ENCODE peak calls at places on chromosomes 2 and 18, in six cellular contexts. One of them, this sample, is unnamed.

GRCh38 chr2:230356084-230356483 is 29.1 kb downstream of the SP140L start:
- DNase-seq in fibroblast of the aortic adventitia: peak
- DNase-seq in HL-60: no peak
- DNase-seq in AG10803: peak
- DNase-seq in dorsolateral prefrontal cortex: no peak
- DNase-seq in left ventricle myocardium inferior: no peak
- DNase-seq in this sample: peak

GRCh38 chr2:182824759-182825143 is 41.7 kb downstream of the FRZB start:
- DNase-seq in fibroblast of the aortic adventitia: no peak
- DNase-seq in HL-60: no peak
- DNase-seq in AG10803: no peak
- DNase-seq in dorsolateral prefrontal cortex: no peak
- DNase-seq in left ventricle myocardium inferior: no peak
- DNase-seq in this sample: no peak

GRCh38 chr2:53877556-53877955 is 17.8 kb upstream of the GPR75 start:
- DNase-seq in fibroblast of the aortic adventitia: peak
- DNase-seq in HL-60: no peak
- DNase-seq in AG10803: peak
- DNase-seq in dorsolateral prefrontal cortex: no peak
- DNase-seq in left ventricle myocardium inferior: no peak
- DNase-seq in this sample: peak

GRCh38 chr18:67300498-67300897 is 216.0 kb downstream of the DSEL start:
- DNase-seq in fibroblast of the aortic adventitia: no peak
- DNase-seq in HL-60: no peak
- DNase-seq in AG10803: no peak
- DNase-seq in dorsolateral prefrontal cortex: no peak
- DNase-seq in left ventricle myocardium inferior: no peak
- DNase-seq in this sample: no peak

GRCh38 chr2:205680067-205680466 is 2.2 kb upstream of the NRP2 start:
- DNase-seq in fibroblast of the aortic adventitia: peak
- DNase-seq in HL-60: peak
- DNase-seq in AG10803: peak
- DNase-seq in dorsolateral prefrontal cortex: no peak
- DNase-seq in left ventricle myocardium inferior: no peak
- DNase-seq in this sample: peak

GRCh38 chr2:5111581-5111980 is 580.6 kb upstream of the SOX11 start:
- DNase-seq in fibroblast of the aortic adventitia: no peak
- DNase-seq in HL-60: no peak
- DNase-seq in AG10803: no peak
- DNase-seq in dorsolateral prefrontal cortex: no peak
- DNase-seq in left ventricle myocardium inferior: no peak
- DNase-seq in this sample: no peak

GRCh38 chr2:196587739-196588138 is 51.8 kb upstream of the CCDC150 start:
- DNase-seq in fibroblast of the aortic adventitia: no peak
- DNase-seq in HL-60: no peak
- DNase-seq in AG10803: no peak
- DNase-seq in dorsolateral prefrontal cortex: no peak
- DNase-seq in left ventricle myocardium inferior: no peak
- DNase-seq in this sample: no peak

GRCh38 chr18:26458526-26459232 is 89.7 kb downstream of the KCTD1 start:
- DNase-seq in fibroblast of the aortic adventitia: peak
- DNase-seq in HL-60: peak
- DNase-seq in AG10803: peak
- DNase-seq in dorsolateral prefrontal cortex: no peak
- DNase-seq in left ventricle myocardium inferior: no peak
- DNase-seq in this sample: peak

DNA sequence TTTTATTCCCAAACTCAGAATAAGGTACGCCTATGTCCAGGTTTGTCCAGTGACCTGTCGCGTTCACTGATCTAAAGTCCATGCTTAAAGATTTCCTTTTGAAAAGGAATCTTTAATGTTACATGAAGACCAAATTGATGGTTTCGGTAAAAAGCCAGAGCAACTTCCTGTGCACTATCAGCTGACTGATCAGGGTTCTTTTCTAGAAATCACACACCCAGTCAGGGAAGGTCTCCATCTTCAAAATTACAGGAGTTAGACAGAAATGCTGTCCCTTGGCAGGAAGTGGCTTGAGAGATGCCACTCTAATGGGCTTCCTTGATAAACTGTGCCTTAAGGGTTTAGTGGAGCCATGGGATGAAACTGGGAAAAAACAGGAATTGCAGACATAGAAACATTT is 14.7 kb upstream of the ARHGAP25 start:
- DNase-seq in fibroblast of the aortic adventitia: no peak
- DNase-seq in HL-60: no peak
- DNase-seq in AG10803: no peak
- DNase-seq in dorsolateral prefrontal cortex: no peak
- DNase-seq in left ventricle myocardium inferior: no peak
- DNase-seq in this sample: no peak
- H3K4me3 ChIP-seq in fibroblast of the aortic adventitia: no peak
- H3K4me3 ChIP-seq in HL-60: no peak
- H3K4me3 ChIP-seq in AG10803: no peak
- H3K4me3 ChIP-seq in dorsolateral prefrontal cortex: no peak
- H3K4me3 ChIP-seq in left ventricle myocardium inferior: no peak
- H3K4me3 ChIP-seq in this sample: no peak

GRCh38 chr2:28662044-28662443 is 89.6 kb upstream of the PPP1CB start:
- DNase-seq in fibroblast of the aortic adventitia: peak
- DNase-seq in HL-60: no peak
- DNase-seq in AG10803: no peak
- DNase-seq in dorsolateral prefrontal cortex: no peak
- DNase-seq in left ventricle myocardium inferior: no peak
- DNase-seq in this sample: no peak

GRCh38 chr2:28662468-28663095 is 89.0 kb upstream of the PPP1CB start:
- DNase-seq in fibroblast of the aortic adventitia: peak
- DNase-seq in HL-60: no peak
- DNase-seq in AG10803: peak
- DNase-seq in dorsolateral prefrontal cortex: no peak
- DNase-seq in left ventricle myocardium inferior: no peak
- DNase-seq in this sample: peak

GRCh38 chr2:28661589-28662001 is 90.0 kb upstream of the PPP1CB start:
- DNase-seq in fibroblast of the aortic adventitia: peak
- DNase-seq in HL-60: no peak
- DNase-seq in AG10803: peak
- DNase-seq in dorsolateral prefrontal cortex: no peak
- DNase-seq in left ventricle myocardium inferior: peak
- DNase-seq in this sample: peak

GRCh38 chr2:28664120-28664842 is 87.3 kb upstream of the PPP1CB start:
- DNase-seq in fibroblast of the aortic adventitia: peak
- DNase-seq in HL-60: no peak
- DNase-seq in AG10803: no peak
- DNase-seq in dorsolateral prefrontal cortex: no peak
- DNase-seq in left ventricle myocardium inferior: peak
- DNase-seq in this sample: peak

DNA sequence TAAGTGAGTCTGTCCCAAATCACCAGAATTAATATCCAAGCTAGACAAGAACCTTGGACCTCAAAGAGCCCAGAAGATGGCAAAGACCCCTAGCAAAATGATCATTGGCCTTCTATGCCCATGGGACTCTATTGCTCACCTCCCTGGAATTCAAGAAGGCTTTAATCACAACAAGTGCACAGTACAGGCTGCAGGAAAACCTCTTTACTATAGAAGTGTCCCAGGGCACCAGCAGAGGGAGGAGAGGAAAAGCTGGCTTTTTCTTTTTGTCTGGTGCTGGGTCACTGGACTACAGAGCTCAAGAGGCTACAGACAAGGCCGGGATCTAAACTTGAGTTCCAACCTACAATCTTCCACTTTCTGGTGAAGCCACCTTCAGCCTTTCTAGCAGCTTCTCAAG is 88.3 kb upstream of the PPP1CB start:
- DNase-seq in fibroblast of the aortic adventitia: peak
- DNase-seq in HL-60: no peak
- DNase-seq in AG10803: peak
- DNase-seq in dorsolateral prefrontal cortex: no peak
- DNase-seq in left ventricle myocardium inferior: no peak
- DNase-seq in this sample: peak
- TF ChIP-seq CTCF in fibroblast of the aortic adventitia: peak
- TF ChIP-seq CTCF in HL-60: no peak
- TF ChIP-seq CTCF in AG10803: peak
- TF ChIP-seq CTCF in dorsolateral prefrontal cortex: no peak
- TF ChIP-seq CTCF in left ventricle myocardium inferior: peak
- TF ChIP-seq CTCF in this sample: peak

GRCh38 chr2:113275556-113276215 is 3.0 kb downstream of the PAX8 start:
- DNase-seq in fibroblast of the aortic adventitia: no peak
- DNase-seq in HL-60: no peak
- DNase-seq in AG10803: no peak
- DNase-seq in dorsolateral prefrontal cortex: no peak
- DNase-seq in left ventricle myocardium inferior: no peak
- DNase-seq in this sample: no peak
- H3K4me3 ChIP-seq in fibroblast of the aortic adventitia: no peak
- H3K4me3 ChIP-seq in HL-60: no peak
- H3K4me3 ChIP-seq in AG10803: no peak
- H3K4me3 ChIP-seq in dorsolateral prefrontal cortex: no peak
- H3K4me3 ChIP-seq in left ventricle myocardium inferior: no peak
- H3K4me3 ChIP-seq in this sample: no peak

GRCh38 chr2:73233154-73233931 is at the start of gene PRADC1:
- DNase-seq in fibroblast of the aortic adventitia: peak
- DNase-seq in HL-60: peak
- DNase-seq in AG10803: peak
- DNase-seq in dorsolateral prefrontal cortex: peak
- DNase-seq in left ventricle myocardium inferior: peak
- DNase-seq in this sample: peak
- TF ChIP-seq CTCF in fibroblast of the aortic adventitia: no peak
- TF ChIP-seq CTCF in HL-60: no peak
- TF ChIP-seq CTCF in AG10803: no peak
- TF ChIP-seq CTCF in dorsolateral prefrontal cortex: no peak
- TF ChIP-seq CTCF in left ventricle myocardium inferior: no peak
- TF ChIP-seq CTCF in this sample: no peak

GRCh38 chr18:22630980-22631379 is 213.3 kb upstream of the CTAGE1 start:
- DNase-seq in fibroblast of the aortic adventitia: no peak
- DNase-seq in HL-60: no peak
- DNase-seq in AG10803: no peak
- DNase-seq in dorsolateral prefrontal cortex: no peak
- DNase-seq in left ventricle myocardium inferior: no peak
- DNase-seq in this sample: no peak

GRCh38 chr18:22637787-22638186 is 220.1 kb upstream of the CTAGE1 start:
- DNase-seq in fibroblast of the aortic adventitia: peak
- DNase-seq in HL-60: no peak
- DNase-seq in AG10803: peak
- DNase-seq in dorsolateral prefrontal cortex: no peak
- DNase-seq in left ventricle myocardium inferior: no peak
- DNase-seq in this sample: peak

GRCh38 chr18:22639026-22639463 is 221.3 kb upstream of the CTAGE1 start:
- DNase-seq in fibroblast of the aortic adventitia: peak
- DNase-seq in HL-60: no peak
- DNase-seq in AG10803: peak
- DNase-seq in dorsolateral prefrontal cortex: no peak
- DNase-seq in left ventricle myocardium inferior: no peak
- DNase-seq in this sample: peak

GRCh38 chr18:22632191-22632590 is 214.5 kb upstream of the CTAGE1 start:
- DNase-seq in fibroblast of the aortic adventitia: no peak
- DNase-seq in HL-60: no peak
- DNase-seq in AG10803: no peak
- DNase-seq in dorsolateral prefrontal cortex: no peak
- DNase-seq in left ventricle myocardium inferior: no peak
- DNase-seq in this sample: no peak

GRCh38 chr18:22634464-22634863 is 216.7 kb upstream of the CTAGE1 start:
- DNase-seq in fibroblast of the aortic adventitia: no peak
- DNase-seq in HL-60: no peak
- DNase-seq in AG10803: no peak
- DNase-seq in dorsolateral prefrontal cortex: no peak
- DNase-seq in left ventricle myocardium inferior: no peak
- DNase-seq in this sample: no peak
- H3K4me3 ChIP-seq in fibroblast of the aortic adventitia: no peak
- H3K4me3 ChIP-seq in HL-60: no peak
- H3K4me3 ChIP-seq in AG10803: no peak
- H3K4me3 ChIP-seq in dorsolateral prefrontal cortex: no peak
- H3K4me3 ChIP-seq in left ventricle myocardium inferior: no peak
- H3K4me3 ChIP-seq in this sample: no peak

GRCh38 chr2:22124003-22124402 is 1000.2 kb downstream of the TDRD15 start:
- DNase-seq in fibroblast of the aortic adventitia: no peak
- DNase-seq in HL-60: no peak
- DNase-seq in AG10803: no peak
- DNase-seq in dorsolateral prefrontal cortex: no peak
- DNase-seq in left ventricle myocardium inferior: no peak
- DNase-seq in this sample: no peak
- TF ChIP-seq CTCF in fibroblast of the aortic adventitia: no peak
- TF ChIP-seq CTCF in HL-60: no peak
- TF ChIP-seq CTCF in AG10803: no peak
- TF ChIP-seq CTCF in dorsolateral prefrontal cortex: no peak
- TF ChIP-seq CTCF in left ventricle myocardium inferior: no peak
- TF ChIP-seq CTCF in this sample: no peak

This sample was measured in cardiac fibroblast.